ENCODE peak calls at places on chromosomes 7 and 10, in seven cellular contexts. E, K, Z, J, Q, A and B are unnamed samples.

GRCh38 chr7:31114593-31115343 is 62.7 kb downstream of the ADCYAP1R1 start:
- DNase-seq in Q (peak; percentile 44), J (no peak), E (no peak), A (no peak), Z (no peak), K (no peak), B (no peak)

GRCh38 chr10:100986952-100987684 is at the start of the genes MRPL43 and TWNK:
- DNase-seq in Z (peak; percentile 88), E (peak; percentile 68), K (peak; percentile 83), Q (peak; percentile 64), A (peak; percentile 88), J (peak; percentile 77), B (peak; percentile 87)

GRCh38 chr7:157944734-157945291 is 608.0 kb downstream of the DNAJB6 start:
- DNase-seq in K (no peak), E (no peak), Z (no peak), A (no peak), Q (no peak), J (no peak), B (no peak)

GRCh38 chr7:112205348-112206237 is 606 bp downstream of the DOCK4 start:
- DNase-seq in A (peak; percentile 73), E (peak; percentile 7), Q (peak; percentile 64), Z (peak; percentile 65), K (peak; percentile 66), J (peak; percentile 46), B (peak; percentile 75)

GRCh38 chr10:44386546-44387052 is 1.7 kb upstream of the CXCL12 start:
- DNase-seq in K (peak; percentile 66), J (no peak), A (peak; percentile 72), Z (peak; percentile 57), Q (peak; percentile 62), E (no peak), B (peak; percentile 68)

GRCh38 chr7:70317356-70317755 is 719.1 kb downstream of the AUTS2 start:
- DNase-seq in J (no peak), A (no peak), E (no peak), Q (no peak), Z (no peak), K (no peak), B (no peak)

GRCh38 chr7:30709549-30709948 is 27.3 kb upstream of the CRHR2 start:
- DNase-seq in Q (no peak), Z (no peak), E (no peak), A (no peak), K (no peak), J (no peak), B (no peak)

GRCh38 chr7:142300689-142301088 is 42.8 kb upstream of the PRSS58 start:
- DNase-seq in J (no peak), E (peak; percentile 28), Q (no peak), A (no peak), Z (no peak), K (no peak), B (no peak)

GRCh38 chr7:81430150-81430549 is 339.7 kb downstream of the HGF start:
- DNase-seq in E (no peak), J (no peak), Z (no peak), Q (no peak), K (no peak), A (no peak), B (no peak)

GRCh38 chr7:77679608-77680007 is 16.7 kb upstream of the RSBN1L start:
- DNase-seq in A (no peak), Z (no peak), Q (no peak), J (no peak), K (no peak), E (no peak), B (no peak)

GRCh38 chr7:120989571-120990220 is 1.2 kb downstream of the CPED1 start:
- DNase-seq in E (no peak), K (peak; percentile 46), Z (no peak), Q (peak; percentile 38), A (peak; percentile 37), J (no peak), B (peak; percentile 58)

GRCh38 chr10:75396861-75397570 is 4.5 kb downstream of the ZNF503 start:
- DNase-seq in Z (peak; percentile 20), E (no peak), K (peak; percentile 38), J (peak; percentile 17), Q (no peak), A (peak; percentile 33), B (peak; percentile 42)

GRCh38 chr10:1372212-1372611 is 316.0 kb downstream of the WDR37 start:
- DNase-seq in E (no peak), J (no peak), A (no peak), Q (no peak), Z (no peak), K (no peak), B (no peak)

GRCh38 chr10:6464862-6465430 is 115.1 kb downstream of the PRKCQ start:
- DNase-seq in E (no peak), Z (peak; percentile 18), A (no peak), Q (no peak), K (no peak), J (no peak), B (no peak)

GRCh38 chr10:122368502-122369254 is 5.8 kb upstream of the PLEKHA1 start:
- DNase-seq in E (no peak), J (no peak), K (no peak), Z (no peak), Q (no peak), A (peak; percentile 34), B (no peak)

GRCh38 chr7:64882341-64883112 is 20.5 kb upstream of the ZNF273 start:
- DNase-seq in E (no peak), Z (peak; percentile 26), A (peak; percentile 81), K (peak; percentile 77), Q (no peak), J (peak; percentile 70), B (peak; percentile 48)

GRCh38 chr10:130686680-130687300 is 550.6 kb downstream of the GLRX3 start:
- DNase-seq in A (no peak), Q (no peak), Z (no peak), K (no peak), E (no peak), J (no peak), B (no peak)

GRCh38 chr10:33347227-33347626 is 12.8 kb upstream of the NRP1 start:
- DNase-seq in K (no peak), A (no peak), J (no peak), Z (no peak), Q (peak; percentile 71), E (no peak), B (no peak)

GRCh38 chr7:29980151-29980550 is 9.4 kb downstream of the SCRN1 start:
- DNase-seq in J (no peak), Q (no peak), A (no peak), Z (no peak), K (no peak), E (no peak), B (no peak)

GRCh38 chr7:37377231-37377630 is 71.4 kb downstream of the ELMO1 start:
- DNase-seq in E (no peak), K (no peak), Z (no peak), J (no peak), Q (no peak), A (no peak), B (no peak)

GRCh38 chr10:69451784-69452251 is 553 bp downstream of the TSPAN15 start:
- DNase-seq in E (no peak), Z (peak; percentile 84), J (peak; percentile 51), Q (no peak), A (no peak), K (no peak), B (no peak)

GRCh38 chr10:59268460-59268859 is 92.0 kb downstream of the PHYHIPL start:
- DNase-seq in J (no peak), K (no peak), A (no peak), Z (no peak), E (no peak), Q (no peak), B (no peak)

GRCh38 chr10:28463676-28464395 is 69.1 kb upstream of the WAC start:
- DNase-seq in Z (peak; percentile 46), Q (no peak), K (no peak), J (peak; percentile 70), E (no peak), A (no peak), B (no peak)

GRCh38 chr7:140983802-140984201 is 30.9 kb downstream of the MRPS33 start:
- DNase-seq in K (no peak), A (no peak), J (no peak), E (peak; percentile 8), Q (peak; percentile 12), Z (no peak), B (no peak)

DNA sequence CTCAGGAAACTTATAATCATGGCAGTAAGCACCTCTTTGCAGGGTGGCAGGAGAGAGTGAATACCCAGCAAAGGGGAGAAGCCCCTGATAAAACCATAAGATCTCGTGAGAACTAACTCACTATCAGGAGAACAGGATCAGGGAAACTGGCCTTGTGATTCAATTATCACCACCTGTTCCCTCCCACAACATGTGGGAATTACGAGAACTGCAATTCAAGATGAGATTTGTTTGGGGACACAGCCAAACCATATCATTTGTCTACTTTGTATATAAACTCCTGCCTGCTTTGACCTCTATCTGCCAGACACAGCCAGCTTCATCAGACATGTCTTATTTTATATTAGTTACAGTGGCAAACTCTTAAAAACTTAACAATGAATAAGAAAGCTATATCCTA is 50.4 kb downstream of the ARMC3 start:
- DNase-seq in Z (no peak), K (no peak), Q (no peak), A (no peak), E (no peak), J (no peak), B (no peak)
- TF ChIP-seq POLR2A in Z (no peak), K (no peak), Q (no peak), A (no peak), E (no peak), J (no peak), B (no peak)

DNA sequence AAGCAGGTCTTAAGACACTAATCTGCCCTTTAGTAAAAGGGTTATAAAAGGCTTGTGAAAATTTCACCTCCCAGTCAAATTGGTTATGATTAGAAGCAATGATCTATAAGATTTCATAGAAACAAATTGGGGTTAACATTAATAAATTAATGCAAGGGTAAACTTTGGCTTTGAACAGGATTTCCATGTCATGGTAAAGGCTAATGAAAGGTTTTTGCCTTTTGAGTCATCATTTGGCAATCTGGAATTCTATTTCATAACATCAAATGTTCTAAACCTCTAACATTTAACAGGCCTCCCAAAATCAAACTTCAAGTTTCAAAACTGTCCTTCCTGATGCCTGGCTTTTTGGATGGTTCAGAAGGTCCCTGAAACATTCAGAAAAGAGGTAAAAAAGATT is 62.4 kb downstream of the COA1 start:
- DNase-seq in E (no peak), Z (no peak), K (no peak), Q (peak; percentile 61), A (no peak), J (no peak), B (no peak)
- H3K9me3 ChIP-seq in E (peaks cover 2% of the 10 kb centered on the region), Z (no peaks in the 10 kb centered on the region), K (peaks cover 5% of the 10 kb centered on the region), Q (peaks cover 2% of the 10 kb centered on the region), A (no peaks in the 10 kb centered on the region), J (no peaks in the 10 kb centered on the region), B (no peaks in the 10 kb centered on the region)

GRCh38 chr10:71840936-71841335 is 10.1 kb downstream of the PSAP start:
- DNase-seq in J (no peak), E (no peak), Z (no peak), K (no peak), A (no peak), Q (no peak), B (no peak)
- H3K4me1 ChIP-seq in J (peaks cover 14% of the 10 kb centered on the region), E (peaks cover 18% of the 10 kb centered on the region), Z (peaks cover 30% of the 10 kb centered on the region), K (peaks cover 64% of the 10 kb centered on the region), A (peaks cover 26% of the 10 kb centered on the region), Q (peaks cover 24% of the 10 kb centered on the region), B (peaks cover 3% of the 10 kb centered on the region)

DNA sequence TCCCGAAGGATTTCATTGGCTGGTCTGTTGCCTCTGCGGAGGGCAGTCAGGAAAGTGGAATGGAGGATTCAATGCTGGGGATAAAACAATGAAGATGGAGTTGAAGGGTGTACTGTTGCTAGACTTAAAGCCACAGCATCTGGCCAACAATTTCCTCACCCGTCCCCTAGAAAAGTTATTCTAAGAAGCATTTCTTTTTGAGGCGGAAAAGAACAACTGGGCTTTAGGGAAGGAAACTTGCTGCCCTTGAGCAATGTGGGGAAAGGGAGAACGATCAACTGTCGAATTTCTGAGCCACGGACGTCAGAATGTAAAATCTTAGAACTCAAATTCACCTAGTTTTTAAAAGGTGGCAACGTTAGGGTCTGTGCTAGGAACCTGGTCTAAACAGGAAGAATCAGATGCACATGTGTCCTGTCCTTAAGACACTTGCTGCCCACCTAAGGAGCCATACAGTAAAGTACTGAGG is 673 bp downstream of the FMC1 start:
- DNase-seq in Q (no peak), K (peak; percentile 16), E (no peak), J (no peak), A (no peak), Z (no peak), B (no peak)
- TF ChIP-seq POLR2A in Q (no peak), K (no peak), E (no peak), J (no peak), A (peak; percentile 12), Z (peak; percentile 36), B (no peak)